ENCODE peak calls at places on chromosome 2, in seven cellular contexts. Z, L, D, F, N, E and G are unnamed samples.

GRCh38 chr2:205686231-205687017 is 4.1 kb downstream of the NRP2 start:
- DNase-seq in Z (no peak), E (no peak), F (peak; percentile 57), L (peak; percentile 68), N (no peak), D (peak; percentile 59), G (no peak)

GRCh38 chr2:96119389-96119751 is 3.0 kb upstream of the ADRA2B start:
- DNase-seq in E (no peak), N (no peak), F (no peak), Z (no peak), D (no peak), L (no peak), G (no peak)

GRCh38 chr2:239660390-239661228 is 259.8 kb upstream of the HDAC4 start:
- DNase-seq in Z (no peak), F (peak; percentile 13), D (no peak), L (no peak), N (no peak), E (peak; percentile 47), G (no peak)

GRCh38 chr2:101142163-101142562 is 9.0 kb downstream of the TBC1D8 start:
- DNase-seq in D (no peak), Z (no peak), F (no peak), E (no peak), L (no peak), N (no peak), G (no peak)

GRCh38 chr2:180124273-180124881 is 117.3 kb upstream of the CWC22 start:
- DNase-seq in E (peak; percentile 61), L (peak; percentile 70), Z (peak; percentile 62), D (peak; percentile 55), F (peak; percentile 64), N (peak; percentile 46), G (peak; percentile 86)

GRCh38 chr2:127679680-127680361 is 4.5 kb upstream of the LIMS2 start:
- DNase-seq in F (no peak), L (no peak), N (no peak), Z (no peak), E (no peak), D (no peak), G (no peak)

GRCh38 chr2:150135223-150135883 is 352.1 kb downstream of the RND3 start:
- DNase-seq in F (peak; percentile 53), L (no peak), D (no peak), N (no peak), Z (peak; percentile 30), E (no peak), G (no peak)

GRCh38 chr2:188265315-188265714 is 26.4 kb upstream of the GULP1 start:
- DNase-seq in L (no peak), E (no peak), Z (no peak), F (no peak), N (no peak), D (no peak), G (no peak)

GRCh38 chr2:238557431-238557830 is 130.7 kb downstream of the ASB1 start:
- DNase-seq in E (no peak), L (no peak), Z (no peak), F (no peak), N (no peak), D (no peak), G (no peak)

GRCh38 chr2:37343537-37344434 is 644 bp upstream of the QPCT start:
- DNase-seq in D (peak; percentile 26), N (peak; percentile 76), E (peak; percentile 28), Z (peak; percentile 51), L (peak; percentile 43), F (peak; percentile 85), G (no peak)

GRCh38 chr2:54809814-54810213 is 86.4 kb downstream of the EML6 start:
- DNase-seq in E (peak; percentile 82), L (no peak), Z (no peak), D (no peak), N (peak; percentile 74), F (peak; percentile 79), G (no peak)

GRCh38 chr2:72984172-72984671 is 66.9 kb downstream of the EMX1 start:
- DNase-seq in E (no peak), D (no peak), F (no peak), N (no peak), Z (no peak), L (no peak), G (no peak)

GRCh38 chr2:282693-283263 is 5.1 kb downstream of the ALKAL2 start:
- DNase-seq in N (no peak), F (no peak), D (no peak), Z (no peak), E (no peak), L (no peak), G (no peak)

GRCh38 chr2:233929352-233929843 is 12.2 kb downstream of the TRPM8 start:
- DNase-seq in L (peak; percentile 57), F (peak; percentile 29), D (no peak), N (no peak), Z (no peak), E (no peak), G (no peak)

GRCh38 chr2:120991401-120991800 is 255.7 kb downstream of the GLI2 start:
- DNase-seq in N (peak; percentile 25), D (no peak), E (no peak), L (no peak), Z (no peak), F (no peak), G (no peak)

GRCh38 chr2:71702071-71702970 is 249.0 kb downstream of the DYSF start:
- DNase-seq in L (no peak), D (no peak), F (no peak), Z (no peak), E (no peak), N (no peak), G (no peak)

GRCh38 chr2:235516257-235516656 is 22.4 kb downstream of the AGAP1 start:
- DNase-seq in Z (no peak), F (no peak), N (no peak), E (no peak), D (no peak), L (no peak), G (no peak)

GRCh38 chr2:64204006-64204632 is 59.9 kb upstream of the PELI1 start:
- DNase-seq in L (peak; percentile 28), N (peak; percentile 29), Z (peak; percentile 57), D (no peak), F (peak; percentile 37), E (peak; percentile 90), G (no peak)

GRCh38 chr2:43818761-43819160 is 19.9 kb downstream of the ABCG5 start:
- DNase-seq in E (no peak), L (no peak), N (peak; percentile 58), Z (peak; percentile 75), F (peak; percentile 59), D (no peak), G (no peak)

GRCh38 chr2:148968776-148969175 is 69.7 kb upstream of the LYPD6B start:
- DNase-seq in N (no peak), F (no peak), L (no peak), Z (no peak), D (peak; percentile 24), E (no peak), G (no peak)

GRCh38 chr2:181672255-181673008 is 7.9 kb downstream of the NEUROD1 start:
- DNase-seq in Z (no peak), F (no peak), D (no peak), E (no peak), L (no peak), N (no peak), G (no peak)
- H3K4me3 ChIP-seq in Z (no peak overlapping the region), F (no peak overlapping the region), D (no peak overlapping the region), E (no peak overlapping the region), L (no peak overlapping the region), N (no peak overlapping the region), G (no peak overlapping the region)

GRCh38 chr2:136119717-136120675 is 2.0 kb upstream of the CXCR4 start:
- DNase-seq in D (no peak), Z (no peak), E (no peak), F (no peak), L (no peak), N (no peak), G (no peak)
- TF ChIP-seq EZH2 in D (no peak), Z (no peak), E (no peak), F (peak; percentile 87), L (peak; percentile 1), N (no peak), G (no peak)

GRCh38 chr2:231612199-231613053 is 19.8 kb downstream of the TEX44 start:
- DNase-seq in Z (peak; percentile 94), N (peak; percentile 92), F (peak; percentile 98), D (peak; percentile 86), L (peak; percentile 92), E (peak; percentile 97), G (no peak)

GRCh38 chr2:231611273-231612198 is 18.9 kb downstream of the TEX44 start:
- DNase-seq in Z (peak; percentile 80), L (peak; percentile 89), N (peak; percentile 80), E (peak; percentile 96), F (peak; percentile 96), D (peak; percentile 66), G (no peak)

GRCh38 chr2:231614559-231615057 is 21.9 kb downstream of the TEX44 start:
- DNase-seq in Z (no peak), L (no peak), F (no peak), E (no peak), N (no peak), D (no peak), G (no peak)

GRCh38 chr2:231613655-231614558 is 21.2 kb downstream of the TEX44 start:
- DNase-seq in L (peak; percentile 95), F (peak; percentile 90), Z (peak; percentile 95), D (peak; percentile 96), E (peak; percentile 86), N (peak; percentile 86), G (no peak)

GRCh38 chr2:231613054-231613654 is 20.5 kb downstream of the TEX44 start:
- DNase-seq in F (peak; percentile 47), Z (no peak), L (no peak), N (no peak), E (no peak), D (no peak), G (no peak)
- H3K4me3 ChIP-seq in F (peak overlapping the region; percentile 69), Z (no peak overlapping the region), L (peak overlapping the region; percentile 74), N (no peak overlapping the region), E (no peak overlapping the region), D (peak overlapping the region; percentile 45), G (no peak overlapping the region)

GRCh38 chr2:17051558-17051957 is 385.9 kb upstream of the CYRIA start:
- DNase-seq in D (no peak), E (no peak), Z (no peak), N (no peak), L (no peak), F (no peak), G (peak; percentile 42)
- TF ChIP-seq EZH2 in D (no peak), E (no peak), Z (no peak), N (no peak), L (no peak), F (no peak), G (no peak)

GRCh38 chr2:173898178-173898668 is 67.0 kb downstream of the SP3 start:
- DNase-seq in F (no peak), D (no peak), N (no peak), Z (no peak), L (no peak), E (no peak), G (no peak)
- H3K4me3 ChIP-seq in F (no peak overlapping the region), D (no peak overlapping the region), N (no peak overlapping the region), Z (no peak overlapping the region), L (no peak overlapping the region), E (no peak overlapping the region), G (no peak overlapping the region)